ENCODE peak calls at places on chromosomes 2 and 18, in four cellular contexts. L is K562, F is GM12878, A is HepG2. V is an unnamed sample.

GRCh38 chr18:8348051-8348450 is 261.2 kb upstream of the RAB12 start:
- DNase-seq in F (no peak), L (no peak), A (no peak), V (no peak)

GRCh38 chr2:160343404-160343803 is 143.3 kb upstream of the ITGB6 start:
- DNase-seq in F (no peak), L (no peak), A (no peak), V (no peak)

GRCh38 chr2:132974477-132975050 is 304.6 kb upstream of the LYPD1 start:
- DNase-seq in F (no peak), L (no peak), A (no peak), V (no peak)

GRCh38 chr2:186853871-186854435 is 5.0 kb upstream of the ZSWIM2 start:
- DNase-seq in A (no peak), F (no peak), L (no peak), V (no peak)

GRCh38 chr2:106143495-106144215 is 50.4 kb downstream of the UXS1 start:
- DNase-seq in F (no peak), A (no peak), L (no peak), V (no peak)

GRCh38 chr18:48983793-48984437 is 33.1 kb upstream of the SMAD7 start:
- DNase-seq in L (peak), A (peak), F (no peak), V (no peak)

GRCh38 chr2:160376576-160376975 is 117.0 kb downstream of the RBMS1 start:
- DNase-seq in A (no peak), L (no peak), F (no peak), V (no peak)

GRCh38 chr2:237256845-237257244 is 157.1 kb downstream of the COL6A3 start:
- DNase-seq in L (no peak), A (no peak), F (no peak), V (no peak)

GRCh38 chr2:128640166-128640846 is 321.6 kb upstream of the HS6ST1 start:
- DNase-seq in A (no peak), F (no peak), L (no peak), V (no peak)

GRCh38 chr18:35408843-35409261 is 31.7 kb upstream of the ZNF396 start:
- DNase-seq in F (no peak), L (no peak), A (peak), V (no peak)

GRCh38 chr2:3242747-3243369 is 134.8 kb downstream of the EIPR1 start:
- DNase-seq in L (no peak), F (peak), A (no peak), V (no peak)

GRCh38 chr2:237665713-237666143 is 38.3 kb downstream of the LRRFIP1 start:
- DNase-seq in F (no peak), A (peak), L (no peak), V (no peak)

GRCh38 chr2:102256281-102256680 is 55.1 kb upstream of the IL1RL1 start:
- DNase-seq in L (no peak), A (no peak), F (no peak), V (no peak)

GRCh38 chr18:53701697-53702096 is 522.8 kb downstream of the MBD2 start:
- DNase-seq in A (no peak), L (no peak), F (no peak), V (no peak)

GRCh38 chr2:68448671-68449394 is 18.3 kb downstream of the FBXO48 start:
- DNase-seq in L (no peak), A (no peak), F (no peak), V (no peak)

GRCh38 chr18:75538727-75539126 is 111.2 kb upstream of the SMIM21 start:
- DNase-seq in A (no peak), F (no peak), L (no peak), V (no peak)

GRCh38 chr2:54577035-54577434 is 120.9 kb downstream of the SPTBN1 start:
- DNase-seq in A (peak), F (no peak), L (no peak), V (no peak)

GRCh38 chr2:16617282-16618266 is 48.1 kb downstream of the CYRIA start:
- DNase-seq in A (no peak), F (no peak), L (peak), V (peak)

GRCh38 chr2:55961318-55961911 is 37.8 kb upstream of the EFEMP1 start:
- DNase-seq in L (peak), A (peak), F (no peak), V (peak)

GRCh38 chr2:236343400-236344161 is 79.4 kb upstream of the ASB18 start:
- DNase-seq in F (peak), L (peak), A (peak), V (peak)

GRCh38 chr2:106745468-106745867 is 140.5 kb downstream of the ST6GAL2 start:
- DNase-seq in A (no peak), F (no peak), L (no peak), V (no peak)

GRCh38 chr2:178834086-178834485 is 26.9 kb upstream of the TTN start:
- DNase-seq in A (no peak), L (no peak), F (no peak), V (no peak)

GRCh38 chr18:49094136-49094535 is 143.4 kb upstream of the SMAD7 start:
- DNase-seq in F (no peak), L (no peak), A (no peak), V (no peak)

GRCh38 chr2:85148190-85148589 is 15.0 kb downstream of the TCF7L1 start:
- DNase-seq in L (no peak), A (no peak), F (no peak), V (no peak)

DNA sequence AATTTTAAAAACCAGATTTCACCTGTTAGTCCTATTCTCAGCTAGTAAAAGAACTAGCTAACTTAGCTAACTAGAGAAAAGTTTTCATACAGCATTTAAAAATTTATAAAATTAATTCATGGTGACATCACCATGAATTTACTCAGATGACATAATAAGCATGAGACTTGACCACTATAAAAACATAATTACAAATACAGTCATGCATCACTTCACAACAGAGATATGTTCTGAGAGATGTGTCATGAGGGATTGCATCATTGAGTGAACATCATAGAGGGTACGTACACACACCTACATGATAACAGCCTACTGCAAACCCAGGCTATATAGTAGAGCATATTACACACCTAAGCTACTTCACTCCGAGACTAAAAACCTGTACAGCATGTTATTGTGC is 481.3 kb upstream of the CHAC2 start:
- DNase-seq in L (no peak), F (no peak), A (no peak), V (no peak)
- TF ChIP-seq SP1 in L (no peak), F (no peak), A (no peak), V (no peak)

GRCh38 chr18:58884694-58885093 is 20.0 kb downstream of the ZNF532 start:
- DNase-seq in F (no peak), L (no peak), A (no peak), V (no peak)
- TF ChIP-seq FOXK2 in F (no peak), L (no peak), A (no peak), V (no peak)

DNA sequence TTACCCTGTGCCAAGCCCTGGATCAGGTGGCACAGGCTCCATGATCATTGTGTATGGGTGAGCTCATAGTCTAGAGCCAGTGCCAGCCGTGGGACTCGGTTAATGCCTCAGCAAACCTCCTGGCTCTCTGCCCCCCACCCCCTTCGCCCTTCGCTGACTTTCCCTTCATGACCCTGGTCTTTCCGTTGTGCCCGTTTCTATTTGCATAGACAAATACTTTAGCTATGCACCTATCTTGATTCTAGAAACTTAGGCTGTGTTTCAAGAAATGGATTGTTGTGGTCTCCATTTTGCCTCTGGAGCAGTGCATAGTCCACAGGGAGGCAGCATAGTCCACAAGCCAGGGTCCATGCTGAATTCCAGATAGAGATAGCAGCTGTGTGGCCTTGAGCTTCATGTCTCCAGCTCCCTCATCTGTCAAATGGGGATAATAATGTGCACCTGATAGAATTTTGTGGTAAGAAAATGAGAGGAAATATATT is 44.8 kb upstream of the KDM3A start:
- DNase-seq in F (no peak), A (peak), L (peak), V (peak)
- TF ChIP-seq SP1 in F (no peak), A (no peak), L (no peak), V (no peak)

GRCh38 chr2:203021986-203022385 is 7.3 kb downstream of the NBEAL1 start:
- DNase-seq in A (no peak), L (no peak), F (no peak), V (no peak)

GRCh38 chr2:203019142-203019541 is 4.5 kb downstream of the NBEAL1 start:
- DNase-seq in L (no peak), F (no peak), A (no peak), V (no peak)

GRCh38 chr2:203016716-203017115 is 2.0 kb downstream of the NBEAL1 start:
- DNase-seq in A (peak), L (peak), F (no peak), V (no peak)

GRCh38 chr2:203014456-203015199 is at the start of gene NBEAL1:
- DNase-seq in F (peak), A (peak), L (peak), V (peak)

DNA sequence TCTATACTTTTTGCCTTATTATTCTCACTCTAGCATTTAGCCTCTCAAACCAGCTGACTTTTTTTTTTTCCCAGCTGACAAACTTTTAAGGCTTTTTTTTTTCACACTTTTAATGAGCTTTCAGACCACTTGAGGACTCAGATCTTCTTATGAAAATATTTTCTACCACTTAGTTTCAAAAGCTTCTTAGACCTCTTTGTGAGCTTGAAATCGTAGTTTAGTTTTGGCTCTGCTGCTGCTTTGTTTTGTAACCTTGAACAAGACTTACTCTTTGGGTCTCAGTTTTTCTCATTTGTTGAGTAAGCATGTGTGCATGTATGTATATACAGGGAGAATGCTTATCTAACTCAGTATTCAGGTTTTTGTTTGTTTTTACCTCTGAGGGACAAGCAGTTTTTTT is 3.5 kb downstream of the NBEAL1 start:
- DNase-seq in A (peak), L (peak), F (peak), V (no peak)
- TF ChIP-seq FOXK2 in A (no peak), L (no peak), F (no peak), V (no peak)

V was measured in HEK293T.